ENCODE peak calls at places on chromosome 10, in six cellular contexts. N is hypothalamus, O is T follicular helper cell, A is HAP-1, P is bronchial epithelial cell, Q is HTR-8/SVneo. Y is an unnamed sample.
A peak's percentile ranks its signal among the peaks of the same experiment; 100 is the strongest.

GRCh38 chr10:31090894-31091607 is 59.4 kb upstream of the ZNF438 start:
- DNase-seq in N (no peak), A (no peak), Q (no peak), P (no peak), O (no peak), Y (peak; percentile 79)

GRCh38 chr10:103921750-103922195 is 3.8 kb upstream of the STN1 start:
- DNase-seq in N (no peak), Q (no peak), O (no peak), P (peak; percentile 23), A (no peak), Y (peak; percentile 31)

GRCh38 chr10:74107391-74107790 is 43.2 kb downstream of the AP3M1 start:
- DNase-seq in Q (no peak), O (no peak), A (no peak), N (no peak), P (no peak), Y (no peak)

GRCh38 chr10:52597189-52597863 is 175.3 kb downstream of the MBL2 start:
- DNase-seq in Q (no peak), N (no peak), O (no peak), P (no peak), A (no peak), Y (peak; percentile 23)

GRCh38 chr10:69048103-69048502 is 39.8 kb upstream of the SRGN start:
- DNase-seq in Q (no peak), P (peak; percentile 67), N (no peak), O (no peak), A (no peak), Y (no peak)

GRCh38 chr10:129727495-129727894 is 236.6 kb downstream of the EBF3 start:
- DNase-seq in Q (no peak), P (no peak), O (no peak), N (no peak), A (no peak), Y (no peak)

GRCh38 chr10:112842832-112843360 is 107.2 kb upstream of the TCF7L2 start:
- DNase-seq in P (no peak), Q (no peak), N (no peak), A (no peak), O (no peak), Y (peak; percentile 16)

GRCh38 chr10:30988831-30989458 is 42.7 kb downstream of the ZNF438 start:
- DNase-seq in P (no peak), O (no peak), A (no peak), N (no peak), Q (no peak), Y (peak; percentile 94)

GRCh38 chr10:26696786-26697162 is 727 bp upstream of the PDSS1 start:
- DNase-seq in P (peak; percentile 72), N (no peak), Q (no peak), O (no peak), A (no peak), Y (peak; percentile 61)

GRCh38 chr10:43376046-43376635 is 4.7 kb downstream of the FXYD4 start:
- DNase-seq in N (no peak), P (no peak), Q (no peak), O (no peak), A (no peak), Y (no peak)

GRCh38 chr10:5490698-5491464 is 8.5 kb downstream of the CALML5 start:
- DNase-seq in N (no peak), O (no peak), Q (no peak), A (no peak), P (no peak), Y (no peak)

GRCh38 chr10:51156913-51157312 is 82.6 kb downstream of the PRKG1 start:
- DNase-seq in N (no peak), A (peak; percentile 15), O (no peak), Q (no peak), P (peak; percentile 36), Y (peak; percentile 46)